ENCODE peak calls at places on chromosome 14, in six cellular contexts. One of them, this sample, is unnamed. For H3K36me3 and H3K4me1, the result is how much of the 10 kb centered on the place peaks cover.

GRCh38 chr14:67186369-67186768 is 2.9 kb upstream of the GARIN2 start:
- DNase-seq in lung: no peak
- DNase-seq in HCT116: no peak
- DNase-seq in CD8-positive, alpha-beta memory T cell: no peak
- DNase-seq in CD8-positive, alpha-beta T cell: no peak
- DNase-seq in adipocyte: no peak
- DNase-seq in this sample: no peak

GRCh38 chr14:59305836-59306555 is 117.5 kb downstream of the DAAM1 start:
- DNase-seq in CD8-positive, alpha-beta T cell: no peak
- DNase-seq in CD8-positive, alpha-beta memory T cell: no peak
- DNase-seq in adipocyte: peak
- DNase-seq in HCT116: no peak
- DNase-seq in lung: no peak
- DNase-seq in this sample: no peak

GRCh38 chr14:68248481-68249255 is 429.1 kb downstream of the RAD51B start:
- DNase-seq in HCT116: peak
- DNase-seq in CD8-positive, alpha-beta memory T cell: peak
- DNase-seq in CD8-positive, alpha-beta T cell: no peak
- DNase-seq in lung: no peak
- DNase-seq in adipocyte: peak
- DNase-seq in this sample: no peak

GRCh38 chr14:61558271-61558670 is 137.0 kb upstream of the HIF1A start:
- DNase-seq in adipocyte: no peak
- DNase-seq in CD8-positive, alpha-beta memory T cell: no peak
- DNase-seq in HCT116: no peak
- DNase-seq in lung: no peak
- DNase-seq in CD8-positive, alpha-beta T cell: no peak
- DNase-seq in this sample: no peak

GRCh38 chr14:68815288-68816182 is 22.7 kb upstream of the ZFP36L1 start:
- DNase-seq in adipocyte: peak
- DNase-seq in lung: no peak
- DNase-seq in CD8-positive, alpha-beta T cell: no peak
- DNase-seq in HCT116: no peak
- DNase-seq in CD8-positive, alpha-beta memory T cell: no peak
- DNase-seq in this sample: no peak

GRCh38 chr14:67710209-67710608 is 8.5 kb downstream of the RDH12 start:
- DNase-seq in CD8-positive, alpha-beta T cell: no peak
- DNase-seq in CD8-positive, alpha-beta memory T cell: no peak
- DNase-seq in HCT116: peak
- DNase-seq in lung: no peak
- DNase-seq in adipocyte: no peak
- DNase-seq in this sample: no peak

GRCh38 chr14:74956000-74956279 is 543 bp upstream of the PGF start:
- DNase-seq in CD8-positive, alpha-beta memory T cell: no peak
- DNase-seq in HCT116: no peak
- DNase-seq in CD8-positive, alpha-beta T cell: no peak
- DNase-seq in adipocyte: no peak
- DNase-seq in lung: no peak
- DNase-seq in this sample: no peak

GRCh38 chr14:87896393-87897380 is 96.3 kb downstream of the GALC start:
- DNase-seq in CD8-positive, alpha-beta T cell: no peak
- DNase-seq in adipocyte: peak
- DNase-seq in lung: no peak
- DNase-seq in CD8-positive, alpha-beta memory T cell: peak
- DNase-seq in HCT116: peak
- DNase-seq in this sample: no peak

GRCh38 chr14:53367631-53368030 is 214.5 kb upstream of the DDHD1 start:
- DNase-seq in CD8-positive, alpha-beta memory T cell: no peak
- DNase-seq in HCT116: no peak
- DNase-seq in adipocyte: peak
- DNase-seq in CD8-positive, alpha-beta T cell: no peak
- DNase-seq in lung: no peak
- DNase-seq in this sample: no peak

GRCh38 chr14:39229222-39229543 is 4.5 kb upstream of the MIA2 start:
- DNase-seq in HCT116: no peak
- DNase-seq in CD8-positive, alpha-beta memory T cell: peak
- DNase-seq in CD8-positive, alpha-beta T cell: peak
- DNase-seq in adipocyte: no peak
- DNase-seq in lung: no peak
- DNase-seq in this sample: no peak

GRCh38 chr14:32552766-32553165 is 223.7 kb downstream of the AKAP6 start:
- DNase-seq in HCT116: no peak
- DNase-seq in CD8-positive, alpha-beta T cell: no peak
- DNase-seq in lung: no peak
- DNase-seq in adipocyte: no peak
- DNase-seq in CD8-positive, alpha-beta memory T cell: no peak
- DNase-seq in this sample: no peak

GRCh38 chr14:31834616-31835015 is 242.5 kb upstream of the ARHGAP5 start:
- DNase-seq in CD8-positive, alpha-beta T cell: no peak
- DNase-seq in lung: no peak
- DNase-seq in HCT116: no peak
- DNase-seq in adipocyte: peak
- DNase-seq in CD8-positive, alpha-beta memory T cell: no peak
- DNase-seq in this sample: no peak

GRCh38 chr14:80055226-80055625 is 156.1 kb downstream of the DIO2 start:
- DNase-seq in lung: no peak
- DNase-seq in CD8-positive, alpha-beta memory T cell: no peak
- DNase-seq in adipocyte: peak
- DNase-seq in CD8-positive, alpha-beta T cell: no peak
- DNase-seq in HCT116: no peak
- DNase-seq in this sample: no peak

GRCh38 chr14:90017371-90017770 is 44.4 kb upstream of the KCNK13 start:
- DNase-seq in CD8-positive, alpha-beta memory T cell: no peak
- DNase-seq in lung: no peak
- DNase-seq in adipocyte: no peak
- DNase-seq in CD8-positive, alpha-beta T cell: no peak
- DNase-seq in HCT116: no peak
- DNase-seq in this sample: no peak

DNA sequence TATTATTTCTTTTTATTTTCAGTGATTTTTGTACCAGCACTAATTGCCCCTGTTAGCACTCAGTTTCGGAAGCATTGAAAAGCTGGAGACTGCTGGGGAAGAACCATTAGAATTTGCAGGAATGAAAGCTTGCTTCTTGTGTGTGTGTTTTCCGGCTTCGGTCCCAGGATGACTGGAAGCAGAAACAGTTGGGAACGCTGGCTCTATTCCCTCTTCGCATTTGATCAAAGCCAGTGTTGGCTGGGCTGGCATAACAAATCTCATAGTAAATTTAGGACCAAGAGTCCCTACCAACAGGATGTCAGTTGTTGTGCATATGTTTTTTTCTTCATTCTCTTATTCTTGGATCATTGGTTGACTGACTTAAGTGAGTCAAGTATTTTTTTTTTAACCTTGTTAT is 53.6 kb upstream of the TRAF3 start:
- DNase-seq in HCT116: no peak
- DNase-seq in CD8-positive, alpha-beta memory T cell: no peak
- DNase-seq in adipocyte: no peak
- DNase-seq in lung: no peak
- DNase-seq in CD8-positive, alpha-beta T cell: no peak
- DNase-seq in this sample: no peak
- H3K36me3 ChIP-seq in HCT116: under half
- H3K36me3 ChIP-seq in CD8-positive, alpha-beta memory T cell: under half
- H3K36me3 ChIP-seq in adipocyte: half or more
- H3K36me3 ChIP-seq in lung: under half
- H3K36me3 ChIP-seq in CD8-positive, alpha-beta T cell: under half
- H3K36me3 ChIP-seq in this sample: under half

DNA sequence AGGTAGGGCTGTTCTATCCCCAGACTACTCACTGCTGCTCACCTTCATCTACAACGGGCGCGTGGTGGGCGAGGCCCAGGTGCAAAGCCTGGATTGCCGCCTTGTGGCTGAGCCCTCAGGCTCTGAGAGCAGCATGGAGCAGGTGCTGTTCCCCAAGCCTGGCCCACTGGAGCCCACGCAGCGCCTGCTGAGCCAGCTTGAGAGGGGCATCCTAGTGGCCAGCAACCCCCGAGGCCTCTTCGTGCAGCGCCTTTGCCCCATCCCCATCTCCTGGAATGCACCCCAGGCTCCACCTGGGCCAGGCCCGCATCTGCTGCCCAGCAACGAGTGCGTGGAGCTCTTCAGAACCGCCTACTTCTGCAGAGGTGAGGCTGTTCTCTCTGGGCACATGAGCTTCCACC is 3.5 kb downstream of the IRF9 start:
- DNase-seq in lung: no peak
- DNase-seq in HCT116: no peak
- DNase-seq in adipocyte: no peak
- DNase-seq in CD8-positive, alpha-beta memory T cell: no peak
- DNase-seq in CD8-positive, alpha-beta T cell: no peak
- DNase-seq in this sample: no peak
- H3K4me1 ChIP-seq in lung: under half
- H3K4me1 ChIP-seq in HCT116: under half
- H3K4me1 ChIP-seq in adipocyte: under half
- H3K4me1 ChIP-seq in CD8-positive, alpha-beta memory T cell: under half
- H3K4me1 ChIP-seq in CD8-positive, alpha-beta T cell: under half
- H3K4me1 ChIP-seq in this sample: under half

GRCh38 chr14:91327201-91327600 is 82.7 kb upstream of the GPR68 start:
- DNase-seq in lung: no peak
- DNase-seq in adipocyte: no peak
- DNase-seq in HCT116: no peak
- DNase-seq in CD8-positive, alpha-beta T cell: no peak
- DNase-seq in CD8-positive, alpha-beta memory T cell: no peak
- DNase-seq in this sample: no peak
- H3K36me3 ChIP-seq in lung: under half
- H3K36me3 ChIP-seq in adipocyte: under half
- H3K36me3 ChIP-seq in HCT116: under half
- H3K36me3 ChIP-seq in CD8-positive, alpha-beta T cell: under half
- H3K36me3 ChIP-seq in CD8-positive, alpha-beta memory T cell: under half
- H3K36me3 ChIP-seq in this sample: under half

DNA sequence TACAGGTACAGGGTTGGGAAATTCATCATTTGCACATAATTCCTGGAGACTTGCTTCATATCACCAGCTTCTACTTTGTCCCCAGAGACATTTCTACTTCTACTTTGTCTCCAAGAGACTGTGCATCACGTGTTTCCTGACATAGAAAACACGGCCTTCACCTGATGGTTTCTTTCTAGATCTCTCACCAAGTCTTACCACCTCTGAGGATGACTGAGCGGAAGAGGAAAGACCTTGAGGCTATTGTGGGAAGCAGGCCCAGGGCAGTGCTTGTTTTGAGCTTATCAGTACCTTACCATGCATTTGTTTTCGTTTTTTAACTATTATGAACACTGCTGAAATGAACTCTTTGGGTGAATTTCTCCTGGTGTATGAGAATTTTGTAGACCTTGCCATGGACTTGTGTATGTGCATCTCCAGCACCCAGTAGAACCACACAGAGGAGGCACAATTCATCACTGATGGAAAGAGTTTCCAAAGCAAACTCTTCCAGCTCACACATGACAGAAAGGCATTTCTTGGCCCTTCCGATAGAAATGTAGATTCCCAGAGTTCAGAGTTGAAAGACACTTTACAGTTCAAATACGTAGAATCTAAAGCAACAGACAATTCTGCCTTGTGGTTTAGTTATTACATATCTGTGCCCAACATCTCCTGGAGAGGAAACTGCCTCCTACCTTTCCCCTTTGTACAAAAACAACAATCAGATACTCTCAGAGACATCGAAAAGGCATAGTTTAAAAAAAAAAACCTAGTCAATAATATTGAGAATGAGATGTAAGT is 434.7 kb downstream of the FUT8 start:
- DNase-seq in HCT116: no peak
- DNase-seq in CD8-positive, alpha-beta T cell: peak
- DNase-seq in lung: no peak
- DNase-seq in adipocyte: no peak
- DNase-seq in CD8-positive, alpha-beta memory T cell: peak
- DNase-seq in this sample: peak
- H3K4me1 ChIP-seq in HCT116: under half
- H3K4me1 ChIP-seq in CD8-positive, alpha-beta T cell: half or more
- H3K4me1 ChIP-seq in lung: under half
- H3K4me1 ChIP-seq in adipocyte: under half
- H3K4me1 ChIP-seq in CD8-positive, alpha-beta memory T cell: half or more
- H3K4me1 ChIP-seq in this sample: under half

GRCh38 chr14:81859071-81859470 is 325.4 kb upstream of the SEL1L start:
- DNase-seq in CD8-positive, alpha-beta T cell: no peak
- DNase-seq in lung: no peak
- DNase-seq in adipocyte: no peak
- DNase-seq in CD8-positive, alpha-beta memory T cell: no peak
- DNase-seq in HCT116: no peak
- DNase-seq in this sample: no peak
- H3K36me3 ChIP-seq in CD8-positive, alpha-beta T cell: under half
- H3K36me3 ChIP-seq in lung: under half
- H3K36me3 ChIP-seq in adipocyte: under half
- H3K36me3 ChIP-seq in CD8-positive, alpha-beta memory T cell: under half
- H3K36me3 ChIP-seq in HCT116: under half
- H3K36me3 ChIP-seq in this sample: under half

GRCh38 chr14:99612065-99612736 is 8.2 kb upstream of the CCDC85C start:
- DNase-seq in lung: no peak
- DNase-seq in adipocyte: no peak
- DNase-seq in CD8-positive, alpha-beta memory T cell: no peak
- DNase-seq in HCT116: no peak
- DNase-seq in CD8-positive, alpha-beta T cell: no peak
- DNase-seq in this sample: peak

GRCh38 chr14:99609245-99610117 is 5.5 kb upstream of the CCDC85C start:
- DNase-seq in CD8-positive, alpha-beta memory T cell: no peak
- DNase-seq in CD8-positive, alpha-beta T cell: no peak
- DNase-seq in adipocyte: no peak
- DNase-seq in HCT116: no peak
- DNase-seq in lung: no peak
- DNase-seq in this sample: no peak

GRCh38 chr14:99608591-99608990 is 4.6 kb upstream of the CCDC85C start:
- DNase-seq in HCT116: no peak
- DNase-seq in CD8-positive, alpha-beta T cell: no peak
- DNase-seq in adipocyte: no peak
- DNase-seq in lung: no peak
- DNase-seq in CD8-positive, alpha-beta memory T cell: no peak
- DNase-seq in this sample: no peak

GRCh38 chr14:99612737-99613330 is 8.8 kb upstream of the CCDC85C start:
- DNase-seq in adipocyte: peak
- DNase-seq in CD8-positive, alpha-beta T cell: no peak
- DNase-seq in CD8-positive, alpha-beta memory T cell: no peak
- DNase-seq in lung: no peak
- DNase-seq in HCT116: no peak
- DNase-seq in this sample: no peak

DNA sequence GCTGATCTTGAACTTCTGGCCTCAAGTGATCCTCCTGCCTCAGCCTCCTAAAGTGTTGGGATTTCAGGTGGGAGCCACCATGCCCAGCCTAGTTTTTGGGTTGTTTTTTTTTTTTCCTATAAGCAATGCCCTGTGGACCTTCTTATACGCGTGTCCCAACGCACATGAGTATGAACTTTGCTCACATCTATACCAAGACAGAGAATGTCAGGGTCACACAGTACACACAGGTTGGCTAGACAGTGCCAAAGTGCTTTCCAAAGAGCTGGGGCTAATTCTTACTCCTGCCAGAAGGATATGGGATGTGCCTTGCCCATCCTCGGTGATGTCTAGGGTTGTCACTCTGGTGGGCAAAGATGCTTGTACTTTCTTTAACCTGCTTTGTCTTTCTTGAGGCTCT is 7.6 kb upstream of the CCDC85C start:
- DNase-seq in adipocyte: no peak
- DNase-seq in HCT116: no peak
- DNase-seq in CD8-positive, alpha-beta memory T cell: no peak
- DNase-seq in lung: no peak
- DNase-seq in CD8-positive, alpha-beta T cell: no peak
- DNase-seq in this sample: no peak
- H3K4me1 ChIP-seq in adipocyte: under half
- H3K4me1 ChIP-seq in HCT116: under half
- H3K4me1 ChIP-seq in CD8-positive, alpha-beta memory T cell: under half
- H3K4me1 ChIP-seq in lung: under half
- H3K4me1 ChIP-seq in CD8-positive, alpha-beta T cell: under half
- H3K4me1 ChIP-seq in this sample: under half

This sample was measured in colonic mucosa.